ENCODE peak calls at places on chromosomes 1 and 21, in nine cellular contexts. One of them, this sample, is unnamed. For H3K4me1, the result is how much of the 10 kb centered on the place peaks cover.

GRCh38 chr1:3546048-3546384 is 65.3 kb downstream of the MEGF6 start:
- DNase-seq in BE2C: no peak
- DNase-seq in H9: no peak
- DNase-seq in heart left ventricle: no peak
- DNase-seq in neural progenitor cell: no peak
- DNase-seq in HCT116: no peak
- DNase-seq in pancreas: no peak
- DNase-seq in PC-3: no peak
- DNase-seq in IMR-90: no peak
- DNase-seq in this sample: no peak

GRCh38 chr1:45378184-45378583 is 37.9 kb upstream of the MUTYH start:
- DNase-seq in H9: no peak
- DNase-seq in BE2C: no peak
- DNase-seq in heart left ventricle: no peak
- DNase-seq in neural progenitor cell: no peak
- DNase-seq in pancreas: no peak
- DNase-seq in PC-3: no peak
- DNase-seq in IMR-90: no peak
- DNase-seq in HCT116: no peak
- DNase-seq in this sample: no peak

GRCh38 chr1:156584813-156585212 is 5.3 kb downstream of the TTC24 start:
- DNase-seq in BE2C: peak
- DNase-seq in H9: peak
- DNase-seq in neural progenitor cell: peak
- DNase-seq in heart left ventricle: no peak
- DNase-seq in PC-3: peak
- DNase-seq in HCT116: no peak
- DNase-seq in IMR-90: no peak
- DNase-seq in pancreas: no peak
- DNase-seq in this sample: no peak

GRCh38 chr1:10980841-10981727 is 31.4 kb upstream of the TARDBP start:
- DNase-seq in IMR-90: no peak
- DNase-seq in H9: no peak
- DNase-seq in heart left ventricle: peak
- DNase-seq in HCT116: no peak
- DNase-seq in BE2C: no peak
- DNase-seq in pancreas: no peak
- DNase-seq in neural progenitor cell: peak
- DNase-seq in PC-3: no peak
- DNase-seq in this sample: no peak

GRCh38 chr1:162069334-162070093 is at the start of gene NOS1AP:
- DNase-seq in HCT116: peak
- DNase-seq in neural progenitor cell: peak
- DNase-seq in H9: peak
- DNase-seq in BE2C: peak
- DNase-seq in PC-3: peak
- DNase-seq in IMR-90: no peak
- DNase-seq in heart left ventricle: peak
- DNase-seq in pancreas: peak
- DNase-seq in this sample: peak

GRCh38 chr1:47424336-47424982 is 8.4 kb downstream of the FOXE3 start:
- DNase-seq in HCT116: peak
- DNase-seq in BE2C: no peak
- DNase-seq in pancreas: no peak
- DNase-seq in IMR-90: peak
- DNase-seq in neural progenitor cell: peak
- DNase-seq in PC-3: peak
- DNase-seq in H9: peak
- DNase-seq in heart left ventricle: no peak
- DNase-seq in this sample: no peak

GRCh38 chr1:113536182-113536780 is 146.0 kb downstream of the MAGI3 start:
- DNase-seq in PC-3: peak
- DNase-seq in neural progenitor cell: no peak
- DNase-seq in HCT116: no peak
- DNase-seq in BE2C: no peak
- DNase-seq in IMR-90: peak
- DNase-seq in pancreas: no peak
- DNase-seq in H9: no peak
- DNase-seq in heart left ventricle: no peak
- DNase-seq in this sample: no peak

GRCh38 chr21:33051925-33052324 is 18.0 kb upstream of the OLIG1 start:
- DNase-seq in pancreas: no peak
- DNase-seq in PC-3: no peak
- DNase-seq in BE2C: no peak
- DNase-seq in neural progenitor cell: no peak
- DNase-seq in H9: no peak
- DNase-seq in IMR-90: no peak
- DNase-seq in HCT116: no peak
- DNase-seq in heart left ventricle: no peak
- DNase-seq in this sample: no peak

GRCh38 chr1:21149430-21149861 is 27.3 kb downstream of the EIF4G3 start:
- DNase-seq in BE2C: no peak
- DNase-seq in HCT116: peak
- DNase-seq in heart left ventricle: no peak
- DNase-seq in neural progenitor cell: no peak
- DNase-seq in H9: no peak
- DNase-seq in pancreas: no peak
- DNase-seq in IMR-90: peak
- DNase-seq in PC-3: peak
- DNase-seq in this sample: peak

GRCh38 chr1:109467301-109467777 is 993 bp downstream of the SYPL2 start:
- DNase-seq in IMR-90: no peak
- DNase-seq in pancreas: no peak
- DNase-seq in PC-3: no peak
- DNase-seq in HCT116: no peak
- DNase-seq in H9: peak
- DNase-seq in BE2C: no peak
- DNase-seq in neural progenitor cell: peak
- DNase-seq in heart left ventricle: no peak
- DNase-seq in this sample: no peak

GRCh38 chr21:38349111-38349746 is 92.4 kb downstream of the KCNJ15 start:
- DNase-seq in H9: no peak
- DNase-seq in PC-3: no peak
- DNase-seq in pancreas: no peak
- DNase-seq in BE2C: no peak
- DNase-seq in HCT116: no peak
- DNase-seq in IMR-90: peak
- DNase-seq in heart left ventricle: no peak
- DNase-seq in neural progenitor cell: no peak
- DNase-seq in this sample: no peak

GRCh38 chr21:41504030-41504429 is 3.9 kb downstream of the TMPRSS2 start:
- DNase-seq in pancreas: no peak
- DNase-seq in neural progenitor cell: no peak
- DNase-seq in PC-3: no peak
- DNase-seq in heart left ventricle: no peak
- DNase-seq in IMR-90: no peak
- DNase-seq in HCT116: no peak
- DNase-seq in H9: no peak
- DNase-seq in BE2C: no peak
- DNase-seq in this sample: no peak

GRCh38 chr1:156640842-156641706 is 843 bp upstream of the BCAN start:
- DNase-seq in HCT116: no peak
- DNase-seq in IMR-90: no peak
- DNase-seq in neural progenitor cell: no peak
- DNase-seq in BE2C: no peak
- DNase-seq in heart left ventricle: no peak
- DNase-seq in pancreas: no peak
- DNase-seq in H9: no peak
- DNase-seq in PC-3: no peak
- DNase-seq in this sample: no peak

GRCh38 chr1:235999259-235999925 is 65.5 kb downstream of the NID1 start:
- DNase-seq in IMR-90: peak
- DNase-seq in HCT116: peak
- DNase-seq in BE2C: no peak
- DNase-seq in H9: no peak
- DNase-seq in heart left ventricle: peak
- DNase-seq in PC-3: peak
- DNase-seq in neural progenitor cell: no peak
- DNase-seq in pancreas: no peak
- DNase-seq in this sample: no peak

GRCh38 chr1:60589916-60590315 is 492.4 kb upstream of the NFIA start:
- DNase-seq in neural progenitor cell: no peak
- DNase-seq in IMR-90: no peak
- DNase-seq in HCT116: no peak
- DNase-seq in heart left ventricle: no peak
- DNase-seq in pancreas: no peak
- DNase-seq in BE2C: no peak
- DNase-seq in H9: no peak
- DNase-seq in PC-3: no peak
- DNase-seq in this sample: no peak

GRCh38 chr1:54259546-54259945 is 59.6 kb downstream of the MRPL37 start:
- DNase-seq in heart left ventricle: no peak
- DNase-seq in PC-3: no peak
- DNase-seq in IMR-90: no peak
- DNase-seq in neural progenitor cell: no peak
- DNase-seq in pancreas: no peak
- DNase-seq in BE2C: no peak
- DNase-seq in H9: no peak
- DNase-seq in HCT116: no peak
- DNase-seq in this sample: no peak

GRCh38 chr1:203324103-203325003 is 19.0 kb downstream of the BTG2 start:
- DNase-seq in PC-3: no peak
- DNase-seq in pancreas: no peak
- DNase-seq in HCT116: no peak
- DNase-seq in heart left ventricle: peak
- DNase-seq in H9: no peak
- DNase-seq in BE2C: no peak
- DNase-seq in IMR-90: no peak
- DNase-seq in neural progenitor cell: peak
- DNase-seq in this sample: peak

GRCh38 chr1:203322480-203323179 is 17.3 kb downstream of the BTG2 start:
- DNase-seq in H9: no peak
- DNase-seq in PC-3: no peak
- DNase-seq in heart left ventricle: peak
- DNase-seq in IMR-90: no peak
- DNase-seq in HCT116: no peak
- DNase-seq in pancreas: no peak
- DNase-seq in neural progenitor cell: no peak
- DNase-seq in BE2C: no peak
- DNase-seq in this sample: no peak

GRCh38 chr1:203325418-203326091 is 20.2 kb downstream of the BTG2 start:
- DNase-seq in PC-3: no peak
- DNase-seq in HCT116: no peak
- DNase-seq in neural progenitor cell: peak
- DNase-seq in heart left ventricle: peak
- DNase-seq in H9: no peak
- DNase-seq in IMR-90: no peak
- DNase-seq in BE2C: peak
- DNase-seq in pancreas: peak
- DNase-seq in this sample: no peak

GRCh38 chr1:203325004-203325417 is 19.7 kb downstream of the BTG2 start:
- DNase-seq in PC-3: no peak
- DNase-seq in HCT116: no peak
- DNase-seq in neural progenitor cell: peak
- DNase-seq in IMR-90: no peak
- DNase-seq in BE2C: peak
- DNase-seq in heart left ventricle: no peak
- DNase-seq in pancreas: no peak
- DNase-seq in H9: no peak
- DNase-seq in this sample: no peak

DNA sequence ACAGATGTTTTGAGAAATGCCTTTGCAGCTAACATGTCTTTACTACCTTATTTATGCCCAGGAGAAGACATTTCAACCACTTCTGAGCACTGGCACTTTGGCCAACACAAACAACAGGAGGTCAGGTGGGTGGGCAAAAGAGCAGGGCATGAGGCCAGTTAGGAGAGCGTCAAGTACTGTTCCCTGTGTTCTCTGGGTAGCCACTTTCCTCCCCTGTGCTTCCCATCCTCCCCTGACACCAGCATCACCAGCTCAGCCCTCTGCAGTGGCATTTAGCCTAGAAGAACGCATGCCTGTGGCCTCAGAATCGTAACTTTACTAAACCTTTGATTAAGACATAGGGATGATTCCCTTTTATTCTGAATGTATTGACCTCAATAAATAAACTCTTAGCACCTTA is 18.3 kb downstream of the BTG2 start:
- DNase-seq in heart left ventricle: no peak
- DNase-seq in IMR-90: no peak
- DNase-seq in PC-3: no peak
- DNase-seq in H9: no peak
- DNase-seq in neural progenitor cell: no peak
- DNase-seq in pancreas: no peak
- DNase-seq in BE2C: no peak
- DNase-seq in HCT116: no peak
- DNase-seq in this sample: no peak
- H3K4me1 ChIP-seq in heart left ventricle: half or more
- H3K4me1 ChIP-seq in IMR-90: under half
- H3K4me1 ChIP-seq in PC-3: under half
- H3K4me1 ChIP-seq in H9: under half
- H3K4me1 ChIP-seq in neural progenitor cell: half or more
- H3K4me1 ChIP-seq in pancreas: under half
- H3K4me1 ChIP-seq in BE2C: half or more
- H3K4me1 ChIP-seq in HCT116: under half
- H3K4me1 ChIP-seq in this sample: under half

GRCh38 chr1:182035097-182035770 is 26.3 kb downstream of the ZNF648 start:
- DNase-seq in heart left ventricle: no peak
- DNase-seq in IMR-90: no peak
- DNase-seq in BE2C: no peak
- DNase-seq in H9: peak
- DNase-seq in HCT116: no peak
- DNase-seq in neural progenitor cell: no peak
- DNase-seq in PC-3: no peak
- DNase-seq in pancreas: no peak
- DNase-seq in this sample: no peak
- TF ChIP-seq CTCF in heart left ventricle: peak
- TF ChIP-seq CTCF in IMR-90: no peak
- TF ChIP-seq CTCF in BE2C: peak
- TF ChIP-seq CTCF in H9: peak
- TF ChIP-seq CTCF in HCT116: no peak
- TF ChIP-seq CTCF in neural progenitor cell: peak
- TF ChIP-seq CTCF in PC-3: peak
- TF ChIP-seq CTCF in pancreas: no peak
- TF ChIP-seq CTCF in this sample: no peak

DNA sequence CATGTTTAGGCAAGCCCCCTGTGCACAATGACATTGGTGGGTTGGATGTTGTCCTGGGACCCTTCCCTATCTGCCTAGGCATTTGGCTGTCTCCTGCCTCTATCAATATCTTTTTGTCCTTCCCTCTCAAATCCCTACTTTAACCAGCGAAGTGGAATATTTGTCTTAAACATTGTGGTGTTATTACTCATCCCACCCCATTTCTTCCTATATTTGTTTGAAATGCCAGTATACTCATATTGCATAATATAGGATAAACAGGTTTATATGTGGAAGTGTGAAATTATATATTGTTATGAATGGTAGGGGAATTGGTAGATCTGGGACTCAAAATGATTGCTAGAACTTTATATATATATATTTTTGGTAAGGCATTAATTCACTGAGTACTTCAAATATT is 80.0 kb downstream of the ADGRL2 start:
- DNase-seq in BE2C: no peak
- DNase-seq in IMR-90: peak
- DNase-seq in pancreas: no peak
- DNase-seq in HCT116: no peak
- DNase-seq in heart left ventricle: no peak
- DNase-seq in PC-3: no peak
- DNase-seq in H9: no peak
- DNase-seq in neural progenitor cell: no peak
- DNase-seq in this sample: no peak
- H3K4me1 ChIP-seq in BE2C: under half
- H3K4me1 ChIP-seq in IMR-90: under half
- H3K4me1 ChIP-seq in pancreas: under half
- H3K4me1 ChIP-seq in HCT116: under half
- H3K4me1 ChIP-seq in heart left ventricle: under half
- H3K4me1 ChIP-seq in PC-3: under half
- H3K4me1 ChIP-seq in H9: under half
- H3K4me1 ChIP-seq in neural progenitor cell: half or more
- H3K4me1 ChIP-seq in this sample: under half

GRCh38 chr21:28793043-28793442 is 199.6 kb downstream of the LTN1 start:
- DNase-seq in H9: no peak
- DNase-seq in heart left ventricle: no peak
- DNase-seq in PC-3: peak
- DNase-seq in IMR-90: peak
- DNase-seq in HCT116: no peak
- DNase-seq in BE2C: no peak
- DNase-seq in pancreas: no peak
- DNase-seq in neural progenitor cell: peak
- DNase-seq in this sample: no peak
- TF ChIP-seq CTCF in H9: peak
- TF ChIP-seq CTCF in heart left ventricle: peak
- TF ChIP-seq CTCF in PC-3: peak
- TF ChIP-seq CTCF in IMR-90: peak
- TF ChIP-seq CTCF in HCT116: no peak
- TF ChIP-seq CTCF in BE2C: peak
- TF ChIP-seq CTCF in pancreas: no peak
- TF ChIP-seq CTCF in neural progenitor cell: peak
- TF ChIP-seq CTCF in this sample: no peak